ENCODE peak calls at places on chromosomes 2 and 18, in four cellular contexts. One of them, this sample, is unnamed.

GRCh38 chr18:475202-475624 is 25.3 kb downstream of the COLEC12 start:
- DNase-seq in GM12892: no peak
- DNase-seq in GM12891: no peak
- DNase-seq in SK-N-SH: no peak
- DNase-seq in this sample: no peak

GRCh38 chr2:231457101-231457500 is 7.2 kb downstream of the NCL start:
- DNase-seq in GM12892: no peak
- DNase-seq in GM12891: no peak
- DNase-seq in SK-N-SH: no peak
- DNase-seq in this sample: no peak

GRCh38 chr2:237558918-237559645 is 7.3 kb upstream of the PRLH start:
- DNase-seq in GM12892: no peak
- DNase-seq in GM12891: no peak
- DNase-seq in SK-N-SH: no peak
- DNase-seq in this sample: no peak

GRCh38 chr2:1744446-1745170 is at the start of gene PXDN:
- DNase-seq in GM12892: no peak
- DNase-seq in GM12891: peak
- DNase-seq in SK-N-SH: peak
- DNase-seq in this sample: no peak

GRCh38 chr2:17558878-17559277 is 18.4 kb downstream of the VSNL1 start:
- DNase-seq in GM12892: no peak
- DNase-seq in GM12891: no peak
- DNase-seq in SK-N-SH: no peak
- DNase-seq in this sample: no peak

GRCh38 chr18:23136326-23137092 is 1.2 kb downstream of the CABLES1 start:
- DNase-seq in GM12892: peak
- DNase-seq in GM12891: peak
- DNase-seq in SK-N-SH: peak
- DNase-seq in this sample: no peak

GRCh38 chr2:200350796-200351195 is 44.3 kb downstream of the SPATS2L start:
- DNase-seq in GM12892: no peak
- DNase-seq in GM12891: no peak
- DNase-seq in SK-N-SH: no peak
- DNase-seq in this sample: no peak

GRCh38 chr2:88575051-88575450 is 52.2 kb downstream of the EIF2AK3 start:
- DNase-seq in GM12892: no peak
- DNase-seq in GM12891: no peak
- DNase-seq in SK-N-SH: no peak
- DNase-seq in this sample: no peak

GRCh38 chr2:54701029-54701428 is 22.4 kb upstream of the EML6 start:
- DNase-seq in GM12892: no peak
- DNase-seq in GM12891: no peak
- DNase-seq in SK-N-SH: no peak
- DNase-seq in this sample: no peak

GRCh38 chr2:173716458-173717052 is 248.6 kb downstream of the SP3 start:
- DNase-seq in GM12892: no peak
- DNase-seq in GM12891: no peak
- DNase-seq in SK-N-SH: no peak
- DNase-seq in this sample: no peak

GRCh38 chr2:67825476-67825875 is 237.3 kb downstream of the C1D start:
- DNase-seq in GM12892: no peak
- DNase-seq in GM12891: no peak
- DNase-seq in SK-N-SH: no peak
- DNase-seq in this sample: no peak

GRCh38 chr2:235669983-235670962 is 176.4 kb downstream of the AGAP1 start:
- DNase-seq in GM12892: no peak
- DNase-seq in GM12891: no peak
- DNase-seq in SK-N-SH: peak
- DNase-seq in this sample: no peak

GRCh38 chr2:149561309-149561926 is 26.2 kb downstream of the MMADHC start:
- DNase-seq in GM12892: no peak
- DNase-seq in GM12891: no peak
- DNase-seq in SK-N-SH: peak
- DNase-seq in this sample: peak

GRCh38 chr18:78883501-78883900 is 96.1 kb upstream of the SALL3 start:
- DNase-seq in GM12892: no peak
- DNase-seq in GM12891: no peak
- DNase-seq in SK-N-SH: no peak
- DNase-seq in this sample: no peak

GRCh38 chr2:218074031-218074430 is 5.0 kb downstream of the RUFY4 start:
- DNase-seq in GM12892: peak
- DNase-seq in GM12891: peak
- DNase-seq in SK-N-SH: no peak
- DNase-seq in this sample: no peak

GRCh38 chr2:170013802-170014551 is 164.0 kb upstream of the MYO3B start:
- DNase-seq in GM12892: no peak
- DNase-seq in GM12891: no peak
- DNase-seq in SK-N-SH: peak
- DNase-seq in this sample: no peak

DNA sequence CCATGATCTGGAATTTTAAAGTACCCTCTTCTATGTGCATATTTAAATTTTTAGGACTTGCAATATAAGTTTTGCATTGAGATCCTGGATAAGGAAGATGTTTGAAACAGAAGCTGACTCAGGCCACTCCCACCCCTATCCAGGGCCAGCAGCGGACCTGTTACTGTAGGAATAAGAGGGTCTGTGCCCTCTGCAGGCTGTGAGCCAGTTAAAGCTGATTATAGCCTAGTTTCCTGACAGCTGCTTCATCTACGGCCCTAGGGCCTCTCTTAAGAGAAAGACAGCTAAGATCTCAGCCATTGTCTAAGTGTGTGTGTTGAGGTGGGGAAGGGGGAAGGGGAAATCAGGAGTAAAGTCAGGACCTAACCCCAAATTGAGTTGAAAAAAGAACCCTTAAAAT is 234.0 kb downstream of the HAUS1 start:
- DNase-seq in GM12892: no peak
- DNase-seq in GM12891: no peak
- DNase-seq in SK-N-SH: peak
- DNase-seq in this sample: no peak
- TF ChIP-seq POLR2AphosphoS5 in GM12892: no peak
- TF ChIP-seq POLR2AphosphoS5 in GM12891: no peak
- TF ChIP-seq POLR2AphosphoS5 in SK-N-SH: no peak
- TF ChIP-seq POLR2AphosphoS5 in this sample: no peak

GRCh38 chr2:183037660-183038340 is 457 bp downstream of the NCKAP1 start:
- DNase-seq in GM12892: no peak
- DNase-seq in GM12891: no peak
- DNase-seq in SK-N-SH: peak
- DNase-seq in this sample: no peak

GRCh38 chr2:183035298-183035953 is 2.8 kb downstream of the NCKAP1 start:
- DNase-seq in GM12892: no peak
- DNase-seq in GM12891: no peak
- DNase-seq in SK-N-SH: no peak
- DNase-seq in this sample: no peak

GRCh38 chr2:183035954-183036669 is 2.1 kb downstream of the NCKAP1 start:
- DNase-seq in GM12892: no peak
- DNase-seq in GM12891: peak
- DNase-seq in SK-N-SH: no peak
- DNase-seq in this sample: no peak

GRCh38 chr2:183038341-183039300 is at the start of gene NCKAP1:
- DNase-seq in GM12892: peak
- DNase-seq in GM12891: peak
- DNase-seq in SK-N-SH: peak
- DNase-seq in this sample: no peak

GRCh38 chr2:183037281-183037659 is 987 bp downstream of the NCKAP1 start:
- DNase-seq in GM12892: no peak
- DNase-seq in GM12891: no peak
- DNase-seq in SK-N-SH: no peak
- DNase-seq in this sample: no peak
- TF ChIP-seq POLR2AphosphoS5 in GM12892: no peak
- TF ChIP-seq POLR2AphosphoS5 in GM12891: no peak
- TF ChIP-seq POLR2AphosphoS5 in SK-N-SH: no peak
- TF ChIP-seq POLR2AphosphoS5 in this sample: no peak

DNA sequence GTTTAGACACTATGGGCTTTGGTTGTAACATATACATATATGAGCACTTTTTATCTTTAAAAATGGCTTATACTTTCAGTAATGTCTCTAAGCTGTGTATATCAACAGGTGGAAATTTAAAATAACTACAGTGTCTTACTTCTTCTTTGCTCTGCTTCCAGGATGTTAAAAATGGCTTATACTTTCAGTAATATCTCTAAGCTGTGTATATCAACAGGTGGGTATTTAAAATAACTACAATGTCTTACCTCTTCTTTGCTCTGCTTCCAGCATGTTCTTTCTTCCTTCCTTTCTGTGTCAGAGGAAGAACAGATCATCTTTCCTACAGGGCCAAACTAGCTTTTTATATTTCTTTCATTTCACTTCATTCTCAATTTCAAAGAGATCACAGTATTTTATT is 689.6 kb downstream of the EPHA4 start:
- DNase-seq in GM12892: no peak
- DNase-seq in GM12891: no peak
- DNase-seq in SK-N-SH: no peak
- DNase-seq in this sample: no peak
- TF ChIP-seq POLR2AphosphoS5 in GM12892: no peak
- TF ChIP-seq POLR2AphosphoS5 in GM12891: no peak
- TF ChIP-seq POLR2AphosphoS5 in SK-N-SH: no peak
- TF ChIP-seq POLR2AphosphoS5 in this sample: no peak

DNA sequence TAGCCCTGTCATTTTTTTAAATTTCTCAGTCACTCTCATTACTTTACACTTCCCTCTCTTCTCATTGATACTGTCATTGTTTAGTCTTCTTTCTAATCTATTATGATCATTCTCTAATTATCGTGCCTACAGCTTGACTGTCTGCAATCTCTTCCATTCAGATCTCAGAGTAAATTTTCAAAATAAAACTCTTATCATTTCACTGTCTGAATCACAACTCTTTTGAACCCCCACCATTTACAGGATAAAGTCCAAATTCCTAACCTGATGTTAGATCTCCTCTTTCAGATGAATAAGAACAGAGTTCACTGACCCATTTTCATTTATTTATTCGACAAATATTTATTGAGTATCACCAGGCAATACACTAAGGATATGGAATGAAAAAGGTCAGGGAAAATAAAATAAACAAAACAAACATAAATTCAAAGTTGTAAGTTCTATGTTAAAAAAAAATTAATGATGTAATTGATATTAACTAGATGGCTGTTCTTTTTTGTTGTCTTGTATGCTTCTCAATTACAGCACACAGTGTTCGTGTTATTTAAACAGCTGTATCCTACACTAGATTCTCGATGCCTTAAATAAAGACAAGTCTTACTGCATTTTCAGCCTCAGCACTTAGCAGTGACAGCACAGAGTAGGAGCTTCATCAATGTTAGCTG is 631.0 kb downstream of the IRS1 start:
- DNase-seq in GM12892: no peak
- DNase-seq in GM12891: no peak
- DNase-seq in SK-N-SH: no peak
- DNase-seq in this sample: no peak
- TF ChIP-seq POLR2AphosphoS5 in GM12892: no peak
- TF ChIP-seq POLR2AphosphoS5 in GM12891: no peak
- TF ChIP-seq POLR2AphosphoS5 in SK-N-SH: no peak
- TF ChIP-seq POLR2AphosphoS5 in this sample: no peak

GRCh38 chr2:43032248-43032893 is 194.0 kb downstream of the ZFP36L2 start:
- DNase-seq in GM12892: no peak
- DNase-seq in GM12891: no peak
- DNase-seq in SK-N-SH: no peak
- DNase-seq in this sample: no peak
- TF ChIP-seq POLR2AphosphoS5 in GM12892: no peak
- TF ChIP-seq POLR2AphosphoS5 in GM12891: no peak
- TF ChIP-seq POLR2AphosphoS5 in SK-N-SH: no peak
- TF ChIP-seq POLR2AphosphoS5 in this sample: no peak

DNA sequence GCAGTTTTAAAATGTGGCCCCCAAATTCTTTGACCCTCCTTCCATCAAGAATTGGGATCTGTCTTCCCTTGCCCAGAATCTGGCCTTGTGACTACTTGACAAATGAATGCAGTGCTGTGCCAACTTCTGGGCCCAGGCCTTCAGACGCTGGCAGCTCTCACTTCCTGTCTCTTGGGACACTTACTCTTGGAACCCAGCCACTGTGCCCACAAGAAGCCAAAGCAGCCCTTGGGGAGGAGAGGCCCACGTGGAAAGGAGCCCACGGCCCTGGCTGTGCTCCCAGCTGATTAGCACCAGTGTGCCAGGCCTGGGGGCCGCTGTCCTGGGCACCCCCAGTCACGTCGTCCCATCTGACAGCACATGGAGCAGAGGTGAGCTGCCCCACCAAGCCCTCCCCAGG is 56.6 kb downstream of the RPL37A start:
- DNase-seq in GM12892: no peak
- DNase-seq in GM12891: no peak
- DNase-seq in SK-N-SH: no peak
- DNase-seq in this sample: no peak
- TF ChIP-seq POLR2AphosphoS5 in GM12892: no peak
- TF ChIP-seq POLR2AphosphoS5 in GM12891: no peak
- TF ChIP-seq POLR2AphosphoS5 in SK-N-SH: no peak
- TF ChIP-seq POLR2AphosphoS5 in this sample: no peak

DNA sequence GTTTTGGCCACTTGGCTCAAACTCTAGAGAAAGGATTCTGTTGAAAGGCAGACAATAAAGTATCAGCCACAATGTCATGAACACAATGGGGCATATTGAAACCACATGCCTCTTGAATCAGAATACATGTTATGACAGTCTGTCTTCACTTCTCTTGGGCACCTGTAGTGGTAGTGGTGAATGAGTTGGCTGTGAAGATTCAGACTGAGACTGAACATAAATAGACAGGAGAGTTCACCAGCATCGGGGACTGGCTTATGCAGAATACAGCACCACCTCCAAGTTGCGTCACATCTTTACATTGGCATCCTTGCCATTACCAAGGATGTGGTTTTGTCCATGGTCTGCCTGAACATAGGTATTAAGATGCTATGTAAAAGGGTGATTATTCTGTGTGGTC is 336.8 kb downstream of the MYCN start:
- DNase-seq in GM12892: no peak
- DNase-seq in GM12891: no peak
- DNase-seq in SK-N-SH: no peak
- DNase-seq in this sample: no peak
- TF ChIP-seq POLR2AphosphoS5 in GM12892: no peak
- TF ChIP-seq POLR2AphosphoS5 in GM12891: no peak
- TF ChIP-seq POLR2AphosphoS5 in SK-N-SH: no peak
- TF ChIP-seq POLR2AphosphoS5 in this sample: no peak

GRCh38 chr2:45260946-45261345 is 251.7 kb upstream of the SIX2 start:
- DNase-seq in GM12892: no peak
- DNase-seq in GM12891: no peak
- DNase-seq in SK-N-SH: no peak
- DNase-seq in this sample: no peak
- TF ChIP-seq POLR2AphosphoS5 in GM12892: no peak
- TF ChIP-seq POLR2AphosphoS5 in GM12891: no peak
- TF ChIP-seq POLR2AphosphoS5 in SK-N-SH: no peak
- TF ChIP-seq POLR2AphosphoS5 in this sample: no peak

This sample was measured in SK-N-MC.